ENCODE peak calls at places on chromosome 14, in seven cellular contexts. P is effector memory CD8-positive, alpha-beta T cell; D is amniotic stem cell; N is SW 1271; E is NCI-H146; U is C1 segment of cervical spinal cord; C is activated T-helper 1 cell treated with anti-CD3 and anti-CD28 coated beads, Interleukin-2, amount 50 U/mL, for 16 hours. M is an unnamed sample.

GRCh38 chr14:55448146-55448614 is 7.8 kb upstream of the TBPL2 start:
- DNase-seq in P (no peak), D (peak), N (peak), E (no peak), U (no peak), C (no peak), M (peak)

GRCh38 chr14:35399083-35399807 is 5.3 kb downstream of the NFKBIA start:
- DNase-seq in P (peak), D (no peak), N (no peak), E (no peak), U (no peak), C (no peak), M (no peak)

GRCh38 chr14:59482471-59483331 is 1.5 kb downstream of the L3HYPDH start:
- DNase-seq in P (no peak), D (peak), N (peak), E (no peak), U (no peak), C (no peak), M (no peak)

GRCh38 chr14:29215853-29216252 is 449.3 kb downstream of the FOXG1 start:
- DNase-seq in P (no peak), D (no peak), N (no peak), E (peak), U (no peak), C (no peak), M (peak)

GRCh38 chr14:34168656-34169055 is 217.8 kb upstream of the EGLN3 start:
- DNase-seq in P (no peak), D (no peak), N (no peak), E (no peak), U (no peak), C (no peak), M (no peak)

GRCh38 chr14:68785817-68786490 is 6.9 kb downstream of the ZFP36L1 start:
- DNase-seq in P (peak), D (no peak), N (no peak), E (no peak), U (no peak), C (no peak), M (no peak)

GRCh38 chr14:69559581-69560011 is 15.1 kb downstream of the CCDC177 start:
- DNase-seq in P (no peak), D (no peak), N (no peak), E (peak), U (peak), C (no peak), M (peak)

GRCh38 chr14:65847065-65847847 is 434.7 kb downstream of the FUT8 start:
- DNase-seq in P (peak), D (no peak), N (no peak), E (no peak), U (no peak), C (peak), M (no peak)

GRCh38 chr14:103808403-103809001 is 38.9 kb downstream of the PPP1R13B start:
- DNase-seq in P (peak), D (peak), N (peak), E (peak), U (no peak), C (peak), M (peak)

GRCh38 chr14:69538766-69539165 is 35.9 kb downstream of the CCDC177 start:
- DNase-seq in P (no peak), D (no peak), N (no peak), E (no peak), U (no peak), C (no peak), M (no peak)

GRCh38 chr14:92615451-92615850 is 101.9 kb downstream of the RIN3 start:
- DNase-seq in P (peak), D (no peak), N (no peak), E (peak), U (no peak), C (peak), M (no peak)

GRCh38 chr14:61602733-61603077 is 92.6 kb upstream of the HIF1A start:
- DNase-seq in P (no peak), D (no peak), N (no peak), E (no peak), U (no peak), C (no peak), M (no peak)

GRCh38 chr14:66746316-66747006 is 238.5 kb downstream of the GPHN start:
- DNase-seq in P (no peak), D (peak), N (peak), E (no peak), U (no peak), C (no peak), M (peak)

GRCh38 chr14:73759183-73759713 is 45.1 kb upstream of the PNMA1 start:
- DNase-seq in P (peak), D (no peak), N (peak), E (peak), U (no peak), C (no peak), M (peak)

GRCh38 chr14:102088012-102088792 is 1.4 kb upstream of the HSP90AA1 start:
- DNase-seq in P (peak), D (no peak), N (no peak), E (no peak), U (no peak), C (peak), M (no peak)

GRCh38 chr14:58171090-58171489 is 19.1 kb upstream of the ARMH4 start:
- DNase-seq in P (peak), D (peak), N (peak), E (peak), U (no peak), C (no peak), M (peak)

GRCh38 chr14:104609666-104610065 is 5.1 kb upstream of the TMEM179 start:
- DNase-seq in P (no peak), D (no peak), N (no peak), E (no peak), U (no peak), C (no peak), M (no peak)

GRCh38 chr14:70879448-70879847 is 27.8 kb upstream of the PCNX1 start:
- DNase-seq in P (no peak), D (no peak), N (no peak), E (no peak), U (no peak), C (no peak), M (no peak)

GRCh38 chr14:34911209-34912150 is 36.3 kb upstream of the BAZ1A start:
- DNase-seq in P (no peak), D (no peak), N (no peak), E (no peak), U (no peak), C (no peak), M (no peak)

GRCh38 chr14:75513911-75514672 is 8.2 kb upstream of the BATF start:
- DNase-seq in P (peak), D (no peak), N (no peak), E (no peak), U (no peak), C (no peak), M (no peak)

GRCh38 chr14:104660597-104660996 is 28.8 kb upstream of the INF2 start:
- DNase-seq in P (no peak), D (no peak), N (no peak), E (no peak), U (no peak), C (no peak), M (no peak)

GRCh38 chr14:65832431-65833253 is 420.1 kb downstream of the FUT8 start:
- DNase-seq in P (no peak), D (no peak), N (no peak), E (no peak), U (no peak), C (no peak), M (no peak)

GRCh38 chr14:34018564-34019244 is 67.8 kb upstream of the EGLN3 start:
- DNase-seq in P (no peak), D (no peak), N (no peak), E (no peak), U (no peak), C (no peak), M (no peak)

GRCh38 chr14:58816416-58817115 is 178.8 kb downstream of the DACT1 start:
- DNase-seq in P (no peak), D (no peak), N (no peak), E (no peak), U (no peak), C (no peak), M (no peak)

GRCh38 chr14:36096090-36096489 is 80.4 kb downstream of the PTCSC3 start:
- DNase-seq in P (no peak), D (peak), N (no peak), E (no peak), U (no peak), C (no peak), M (no peak)

GRCh38 chr14:86505808-86506207 is 975.9 kb downstream of the FLRT2 start:
- DNase-seq in P (no peak), D (no peak), N (no peak), E (no peak), U (no peak), C (no peak), M (no peak)

GRCh38 chr14:100755649-100756048 is 29.0 kb downstream of the DLK1 start:
- DNase-seq in P (no peak), D (no peak), N (peak), E (no peak), U (no peak), C (no peak), M (no peak)

GRCh38 chr14:65131176-65131765 is 29.0 kb upstream of the MAX start:
- DNase-seq in P (no peak), D (no peak), N (no peak), E (no peak), U (no peak), C (no peak), M (no peak)

GRCh38 chr14:68297871-68298468 is 478.4 kb downstream of the RAD51B start:
- DNase-seq in P (no peak), D (no peak), N (peak), E (no peak), U (no peak), C (no peak), M (no peak)

GRCh38 chr14:106044515-106044914 is 518.1 kb downstream of the TMEM121 start:
- DNase-seq in P (no peak), D (no peak), N (no peak), E (no peak), U (no peak), C (no peak), M (no peak)

GRCh38 chr14:52700701-52701172 is 5.4 kb upstream of the ERO1A start:
- DNase-seq in P (no peak), D (no peak), N (no peak), E (no peak), U (no peak), C (no peak), M (no peak)

GRCh38 chr14:99946652-99947489 is 118.4 kb upstream of the EVL start:
- DNase-seq in P (peak), D (no peak), N (peak), E (no peak), U (no peak), C (peak), M (peak)

GRCh38 chr14:98133806-98134205 is 1138.2 kb downstream of the BCL11B start:
- DNase-seq in P (no peak), D (no peak), N (no peak), E (no peak), U (no peak), C (no peak), M (no peak)

GRCh38 chr14:76768671-76769500 is 7.6 kb downstream of the VASH1 start:
- DNase-seq in P (no peak), D (no peak), N (no peak), E (no peak), U (no peak), C (no peak), M (no peak)

GRCh38 chr14:58060077-58060476 is 91.9 kb downstream of the ARMH4 start:
- DNase-seq in P (no peak), D (no peak), N (no peak), E (no peak), U (no peak), C (no peak), M (no peak)

GRCh38 chr14:101075025-101075800 is 171.7 kb upstream of the RTL1 start:
- DNase-seq in P (no peak), D (no peak), N (no peak), E (no peak), U (no peak), C (no peak), M (no peak)

GRCh38 chr14:54627325-54627717 is 60.4 kb downstream of the SAMD4A start:
- DNase-seq in P (no peak), D (no peak), N (no peak), E (no peak), U (no peak), C (no peak), M (no peak)

GRCh38 chr14:75578786-75579781 is 664 bp downstream of the FLVCR2 start:
- DNase-seq in P (no peak), D (no peak), N (peak), E (no peak), U (no peak), C (no peak), M (no peak)

M was measured in COR-L47.